ENCODE peak calls at places on chromosomes 1 and 21, in nine cellular contexts. X is T47D; H is stimulated activated CD4-positive, alpha-beta T cell treated with anti-CD3 and anti-CD28 coated beads, Interleukin-1b, Interleukin-23, amount 100 ng/mL, for 4 hours; N is activated effector memory CD4-positive, alpha-beta T cell treated with Interleukin-2 at 50 U/mL for 16 hours; E is AG08396; W is sigmoid colon; J is AG08395; K is HuH-7; A is activated CD8-positive, alpha-beta memory T cell treated with anti-CD3 and anti-CD28 coated beads, Interleukin-2, amount 50 U/mL, for 4 hours. Z is an unnamed sample.

GRCh38 chr1:221292652-221293051 is 413.4 kb downstream of the HLX start:
- DNase-seq in X (peak), H (no peak), N (no peak), E (no peak), W (no peak), J (no peak), K (no peak), A (no peak), Z (no peak)

GRCh38 chr21:32426592-32427051 is 14.1 kb downstream of the EVA1C start:
- DNase-seq in X (no peak), H (no peak), N (no peak), E (peak), W (no peak), J (peak), K (no peak), A (no peak), Z (no peak)

GRCh38 chr1:195345149-195345548 is 1263.1 kb downstream of the KCNT2 start:
- DNase-seq in X (peak), H (no peak), N (no peak), E (no peak), W (no peak), J (no peak), K (no peak), A (no peak), Z (peak)

GRCh38 chr1:154327466-154328317 is 2.4 kb downstream of the ATP8B2 start:
- DNase-seq in X (no peak), H (no peak), N (no peak), E (no peak), W (no peak), J (no peak), K (no peak), A (no peak), Z (no peak)

GRCh38 chr1:30374400-30375070 is 348.9 kb downstream of the MATN1 start:
- DNase-seq in X (no peak), H (no peak), N (no peak), E (no peak), W (peak), J (no peak), K (no peak), A (no peak), Z (no peak)

GRCh38 chr1:30788580-30789387 is 31.2 kb upstream of the LAPTM5 start:
- DNase-seq in X (no peak), H (no peak), N (no peak), E (no peak), W (no peak), J (no peak), K (no peak), A (no peak), Z (no peak)

GRCh38 chr1:102757363-102757762 is 351.0 kb downstream of the COL11A1 start:
- DNase-seq in X (no peak), H (no peak), N (no peak), E (no peak), W (no peak), J (no peak), K (no peak), A (no peak), Z (no peak)

GRCh38 chr1:162028726-162029125 is 5.1 kb upstream of the OLFML2B start:
- DNase-seq in X (no peak), H (no peak), N (no peak), E (no peak), W (no peak), J (no peak), K (no peak), A (no peak), Z (no peak)

GRCh38 chr1:117054068-117054467 is 6.1 kb upstream of the TTF2 start:
- DNase-seq in X (no peak), H (no peak), N (no peak), E (no peak), W (no peak), J (no peak), K (no peak), A (no peak), Z (no peak)

GRCh38 chr1:237124856-237125462 is 83.0 kb downstream of the RYR2 start:
- DNase-seq in X (peak), H (no peak), N (no peak), E (no peak), W (no peak), J (no peak), K (peak), A (no peak), Z (no peak)

GRCh38 chr21:19523066-19523465 is 1119.5 kb upstream of the TMPRSS15 start:
- DNase-seq in X (no peak), H (no peak), N (no peak), E (no peak), W (no peak), J (no peak), K (no peak), A (no peak), Z (no peak)

GRCh38 chr1:118158918-118159317 is 26.1 kb downstream of the SPAG17 start:
- DNase-seq in X (no peak), H (no peak), N (no peak), E (peak), W (no peak), J (peak), K (no peak), A (no peak), Z (no peak)

GRCh38 chr1:109712321-109712864 is 342 bp downstream of the GSTM5 start:
- DNase-seq in X (no peak), H (no peak), N (no peak), E (peak), W (no peak), J (peak), K (no peak), A (no peak), Z (no peak)

GRCh38 chr1:204915856-204916485 is 45.3 kb downstream of the NFASC start:
- DNase-seq in X (no peak), H (no peak), N (no peak), E (no peak), W (peak), J (no peak), K (no peak), A (no peak), Z (no peak)

GRCh38 chr1:115134850-115135484 is 45.7 kb upstream of the TSPAN2 start:
- DNase-seq in X (peak), H (no peak), N (no peak), E (peak), W (no peak), J (peak), K (no peak), A (no peak), Z (no peak)

GRCh38 chr1:151002006-151002405 is 4.7 kb downstream of the MINDY1 start:
- DNase-seq in X (no peak), H (no peak), N (no peak), E (no peak), W (no peak), J (no peak), K (no peak), A (no peak), Z (no peak)

GRCh38 chr21:44456915-44457736 is 1.8 kb downstream of the LRRC3 start:
- DNase-seq in X (no peak), H (no peak), N (no peak), E (no peak), W (peak), J (no peak), K (peak), A (no peak), Z (peak)

GRCh38 chr1:3530086-3530930 is 75.8 kb downstream of the ARHGEF16 start:
- DNase-seq in X (peak), H (no peak), N (peak), E (no peak), W (no peak), J (no peak), K (peak), A (no peak), Z (no peak)

GRCh38 chr1:151653397-151653796 is 41.5 kb downstream of the SNX27 start:
- DNase-seq in X (no peak), H (no peak), N (no peak), E (no peak), W (no peak), J (peak), K (no peak), A (no peak), Z (no peak)

GRCh38 chr1:51663721-51664120 is 46.8 kb downstream of the OSBPL9 start:
- DNase-seq in X (no peak), H (no peak), N (no peak), E (no peak), W (no peak), J (no peak), K (no peak), A (no peak), Z (no peak)

Z was measured in chondrocyte.